ENCODE peak calls at places on chromosome 5, in four cellular contexts. V, M, F and Q are unnamed samples.

GRCh38 chr5:142931896-142932686 is 161.9 kb downstream of the ARHGAP26 start:
- DNase-seq in V (no peak), M (no peak), F (no peak), Q (no peak)

GRCh38 chr5:127871448-127872153 is 168.4 kb downstream of the CCDC192 start:
- DNase-seq in F (no peak), V (no peak), M (no peak), Q (peak; percentile 71)

GRCh38 chr5:15320896-15321295 is 179.1 kb upstream of the FBXL7 start:
- DNase-seq in F (no peak), V (no peak), M (no peak), Q (no peak)

GRCh38 chr5:131220566-131220965 is 43.3 kb upstream of the CDC42SE2 start:
- DNase-seq in V (no peak), M (no peak), F (no peak), Q (no peak)

GRCh38 chr5:136212252-136212721 is 19.3 kb upstream of the SMIM32 start:
- DNase-seq in V (peak; percentile 62), M (peak; percentile 47), F (no peak), Q (peak; percentile 54)

GRCh38 chr5:120252839-120253238 is 211.3 kb upstream of the PRR16 start:
- DNase-seq in M (peak; percentile 82), F (no peak), V (no peak), Q (peak; percentile 60)

GRCh38 chr5:135608361-135608760 is 29.6 kb upstream of the CXCL14 start:
- DNase-seq in M (no peak), F (no peak), V (no peak), Q (no peak)

GRCh38 chr5:133531634-133532033 is 80.7 kb downstream of the FSTL4 start:
- DNase-seq in M (no peak), F (no peak), V (no peak), Q (peak; percentile 4)

GRCh38 chr5:172403191-172403794 is 51.0 kb downstream of the SH3PXD2B start:
- DNase-seq in M (no peak), F (peak; percentile 79), V (no peak), Q (no peak)

GRCh38 chr5:138504799-138505198 is 38.2 kb downstream of the ETF1 start:
- DNase-seq in F (no peak), V (no peak), M (no peak), Q (no peak)

GRCh38 chr5:31551878-31552277 is 19.8 kb downstream of the C5orf22 start:
- DNase-seq in V (no peak), F (no peak), M (no peak), Q (no peak)

GRCh38 chr5:123156577-123157296 is 67.7 kb downstream of the PRDM6 start:
- DNase-seq in V (no peak), M (no peak), F (no peak), Q (peak; percentile 61)

GRCh38 chr5:53923969-53924876 is 363.8 kb downstream of the NDUFS4 start:
- DNase-seq in V (no peak), F (no peak), M (no peak), Q (no peak)

GRCh38 chr5:170633235-170634041 is 129.6 kb downstream of the KCNIP1 start:
- DNase-seq in M (no peak), F (no peak), V (no peak), Q (peak; percentile 49)

GRCh38 chr5:3026099-3026498 is 274.6 kb upstream of the IRX2 start:
- DNase-seq in F (no peak), V (no peak), M (no peak), Q (no peak)

GRCh38 chr5:80777347-80778287 is 122.8 kb upstream of the DHFR start:
- DNase-seq in V (no peak), M (no peak), F (no peak), Q (no peak)

GRCh38 chr5:148776261-148776660 is 50.1 kb upstream of the ADRB2 start:
- DNase-seq in F (no peak), V (no peak), M (no peak), Q (no peak)

GRCh38 chr5:39394946-39395345 is 29.8 kb downstream of the DAB2 start:
- DNase-seq in F (no peak), M (no peak), V (no peak), Q (peak; percentile 77)

GRCh38 chr5:123512631-123513461 is 869 bp downstream of the CSNK1G3 start:
- DNase-seq in F (peak; percentile 79), V (peak; percentile 53), M (peak; percentile 26), Q (peak; percentile 29)

GRCh38 chr5:109688647-109688998 is 1.1 kb upstream of the MAN2A1 start:
- DNase-seq in V (peak; percentile 73), F (no peak), M (peak; percentile 66), Q (peak; percentile 56)

GRCh38 chr5:180323929-180324632 is 29.1 kb downstream of the GFPT2 start:
- DNase-seq in F (no peak), V (no peak), M (no peak), Q (no peak)

GRCh38 chr5:75140277-75140676 is 87.9 kb upstream of the GCNT4 start:
- DNase-seq in F (no peak), M (no peak), V (no peak), Q (no peak)